ENCODE peak calls at places on chromosomes 12 and 14, in six cellular contexts. J is omental fat pad, P is GM12878, B is pancreas, N is fibroblast of pulmonary artery, A is left lung. F is an unnamed sample.

GRCh38 chr12:3592856-3593625 is 102.0 kb downstream of the PRMT8 start:
- DNase-seq in N (no peak), P (no peak), J (no peak), A (no peak), B (no peak), F (no peak)

GRCh38 chr14:58625438-58625837 is 12.3 kb upstream of the DACT1 start:
- DNase-seq in J (no peak), A (no peak), P (no peak), N (no peak), B (no peak), F (no peak)

GRCh38 chr12:31325524-31325875 is 450 bp downstream of the SINHCAF start:
- DNase-seq in A (no peak), J (peak), N (no peak), P (no peak), B (peak), F (no peak)

GRCh38 chr12:69896653-69897381 is 71.8 kb downstream of the MYRFL start:
- DNase-seq in P (no peak), N (no peak), J (no peak), A (no peak), B (no peak), F (no peak)

GRCh38 chr14:37246427-37246829 is 48.7 kb downstream of the MIPOL1 start:
- DNase-seq in N (peak), B (no peak), A (no peak), J (no peak), P (no peak), F (no peak)

GRCh38 chr12:90129369-90130030 is 420.9 kb upstream of the ATP2B1 start:
- DNase-seq in B (no peak), A (no peak), P (no peak), J (no peak), N (no peak), F (no peak)

GRCh38 chr12:20432290-20432689 is 64.0 kb downstream of the PDE3A start:
- DNase-seq in B (no peak), A (no peak), J (no peak), P (no peak), N (no peak), F (no peak)

GRCh38 chr12:30501718-30502117 is 194.0 kb downstream of the IPO8 start:
- DNase-seq in N (no peak), J (no peak), A (no peak), B (no peak), P (no peak), F (no peak)

GRCh38 chr12:25187781-25188180 is 7.2 kb downstream of the DNAI7 start:
- DNase-seq in P (no peak), A (no peak), J (no peak), B (no peak), N (peak), F (no peak)

GRCh38 chr12:102769323-102769916 is 147.6 kb downstream of the PAH start:
- DNase-seq in P (peak), N (peak), B (peak), A (no peak), J (no peak), F (peak)

GRCh38 chr14:36208690-36209278 is 32.3 kb upstream of the PTCSC3 start:
- DNase-seq in N (no peak), J (no peak), B (no peak), P (no peak), A (no peak), F (no peak)

GRCh38 chr12:2794261-2794735 is 472 bp upstream of the FKBP4 start:
- DNase-seq in N (peak), J (no peak), B (no peak), A (peak), P (no peak), F (no peak)

GRCh38 chr14:104967414-104968152 is 10.6 kb downstream of the AHNAK2 start:
- DNase-seq in J (no peak), A (peak), N (peak), P (no peak), B (no peak), F (peak)

GRCh38 chr12:77190022-77190421 is 124.7 kb upstream of the E2F7 start:
- DNase-seq in N (peak), J (no peak), A (no peak), P (no peak), B (no peak), F (no peak)

GRCh38 chr12:82299617-82300016 is 58.6 kb downstream of the CCDC59 start:
- DNase-seq in P (no peak), A (no peak), J (no peak), B (no peak), N (peak), F (no peak)

GRCh38 chr12:58814036-58814435 is 106.3 kb downstream of the LRIG3 start:
- DNase-seq in N (peak), J (no peak), P (no peak), A (no peak), B (no peak), F (no peak)

GRCh38 chr14:32808574-32809098 is 130.0 kb upstream of the NPAS3 start:
- DNase-seq in B (peak), P (no peak), N (peak), A (no peak), J (no peak), F (no peak)

GRCh38 chr12:7750350-7750749 is 3.2 kb upstream of the CLEC4C start:
- DNase-seq in N (no peak), B (no peak), P (no peak), J (no peak), A (no peak), F (no peak)

GRCh38 chr12:71216725-71217579 is 59.2 kb upstream of the TSPAN8 start:
- DNase-seq in B (peak), P (no peak), A (no peak), J (no peak), N (peak), F (no peak)

GRCh38 chr12:12212769-12213168 is 54.1 kb downstream of the LRP6 start:
- DNase-seq in A (no peak), J (no peak), N (no peak), B (peak), P (no peak), F (no peak)

GRCh38 chr12:116277393-116278258 is at the start of gene MED13L:
- DNase-seq in N (peak), P (no peak), B (peak), J (peak), A (peak), F (peak)
- TF ChIP-seq CTCF in N (peak), P (peak), B (no peak), J (no peak), A (no peak), F (peak)

GRCh38 chr12:109093022-109093918 is at the start of gene ALKBH2:
- DNase-seq in J (peak), N (peak), P (peak), B (peak), A (peak), F (peak)
- TF ChIP-seq CTCF in J (peak), N (peak), P (peak), B (peak), A (peak), F (peak)

GRCh38 chr12:121209629-121210572 is at the start of gene P2RX4:
- DNase-seq in J (peak), P (peak), A (peak), N (peak), B (peak), F (peak)
- TF ChIP-seq CTCF in J (no peak), P (peak), A (no peak), N (no peak), B (no peak), F (no peak)

GRCh38 chr14:39370415-39370814 is 61.8 kb downstream of the FBXO33 start:
- DNase-seq in A (peak), J (no peak), N (no peak), B (no peak), P (no peak), F (no peak)

GRCh38 chr14:39366460-39367386 is 65.5 kb downstream of the FBXO33 start:
- DNase-seq in J (no peak), P (no peak), A (no peak), B (no peak), N (no peak), F (no peak)

GRCh38 chr14:39367387-39367751 is 64.9 kb downstream of the FBXO33 start:
- DNase-seq in B (no peak), N (no peak), J (no peak), A (no peak), P (no peak), F (no peak)

GRCh38 chr14:39369029-39369428 is 63.2 kb downstream of the FBXO33 start:
- DNase-seq in N (no peak), P (no peak), B (no peak), J (no peak), A (no peak), F (no peak)

GRCh38 chr14:39368261-39368959 is 63.8 kb downstream of the FBXO33 start:
- DNase-seq in A (no peak), P (no peak), J (no peak), N (peak), B (peak), F (peak)
- TF ChIP-seq CTCF in A (no peak), P (peak), J (no peak), N (peak), B (peak), F (peak)